ENCODE peak calls at places on chromosomes 1 and 21, in eight cellular contexts. M is kidney, N is retina, P is fibroblast of the aortic adventitia, Y is kidney epithelial cell, I is GM13976, O is immature natural killer cell, J is GM23338. G is an unnamed sample.

GRCh38 chr1:6023346-6023745 is 22.3 kb upstream of the KCNAB2 start:
- DNase-seq in O (no peak), M (no peak), I (no peak), J (no peak), N (no peak), Y (no peak), P (no peak), G (no peak)

GRCh38 chr1:171420810-171421209 is 64.5 kb upstream of the PRRC2C start:
- DNase-seq in Y (no peak), O (no peak), M (no peak), P (no peak), J (peak), I (no peak), N (no peak), G (no peak)

GRCh38 chr1:78678324-78678723 is 28.7 kb downstream of the IFI44 start:
- DNase-seq in J (no peak), M (no peak), O (no peak), P (no peak), Y (no peak), N (no peak), I (no peak), G (no peak)

GRCh38 chr1:156410238-156410637 is 41.2 kb downstream of the RHBG start:
- DNase-seq in J (no peak), P (no peak), Y (no peak), M (no peak), O (no peak), N (no peak), I (no peak), G (no peak)

GRCh38 chr1:50066806-50067205 is 41.9 kb upstream of the ELAVL4 start:
- DNase-seq in M (no peak), I (no peak), O (no peak), N (no peak), J (no peak), P (no peak), Y (no peak), G (no peak)

GRCh38 chr21:32336711-32337110 is 38.1 kb downstream of the MRAP start:
- DNase-seq in Y (no peak), O (no peak), M (no peak), N (no peak), J (no peak), P (no peak), I (no peak), G (no peak)

GRCh38 chr1:115593365-115594259 is 48.2 kb upstream of the VANGL1 start:
- DNase-seq in N (no peak), Y (no peak), P (peak), J (no peak), O (no peak), I (no peak), M (no peak), G (no peak)

GRCh38 chr1:112674440-112674985 is at the start of gene MOV10:
- DNase-seq in I (peak), M (peak), O (peak), P (peak), N (peak), Y (peak), J (peak), G (peak)

GRCh38 chr1:183227963-183228649 is 42.0 kb downstream of the LAMC2 start:
- DNase-seq in I (peak), Y (no peak), P (peak), N (peak), O (no peak), J (peak), M (no peak), G (no peak)

GRCh38 chr1:48803474-48803873 is 26.8 kb upstream of the BEND5 start:
- DNase-seq in Y (no peak), I (no peak), M (no peak), O (no peak), N (no peak), P (no peak), J (no peak), G (no peak)

GRCh38 chr1:229293528-229294204 is 22.8 kb downstream of the RAB4A start:
- DNase-seq in M (no peak), P (no peak), Y (no peak), O (no peak), J (no peak), I (no peak), N (no peak), G (no peak)

GRCh38 chr1:86018311-86018923 is 138.2 kb downstream of the COL24A1 start:
- DNase-seq in P (peak), J (peak), Y (no peak), M (no peak), O (no peak), I (peak), N (peak), G (no peak)

GRCh38 chr1:8384088-8384487 is 66.2 kb downstream of the SLC45A1 start:
- DNase-seq in I (no peak), N (no peak), J (no peak), P (no peak), O (no peak), M (no peak), Y (no peak), G (no peak)

GRCh38 chr1:161189036-161189435 is 9.8 kb downstream of the ADAMTS4 start:
- DNase-seq in N (no peak), O (no peak), M (peak), P (peak), J (no peak), Y (no peak), I (no peak), G (no peak)

GRCh38 chr1:10286244-10286643 is 75.9 kb downstream of the KIF1B start:
- DNase-seq in Y (no peak), N (no peak), O (no peak), J (no peak), M (no peak), P (peak), I (no peak), G (no peak)

GRCh38 chr1:63935148-63935547 is 161.3 kb downstream of the ROR1 start:
- DNase-seq in Y (no peak), P (no peak), O (no peak), M (no peak), N (no peak), J (no peak), I (no peak), G (no peak)

GRCh38 chr1:22884806-22885559 is 87.7 kb downstream of the LACTBL1 start:
- DNase-seq in P (no peak), I (no peak), Y (no peak), N (no peak), M (no peak), J (no peak), O (peak), G (no peak)

GRCh38 chr1:183087001-183087400 is 63.8 kb downstream of the LAMC1 start:
- DNase-seq in O (no peak), P (no peak), Y (no peak), I (no peak), N (no peak), M (no peak), J (no peak), G (no peak)

GRCh38 chr1:30425046-30425445 is 298.3 kb downstream of the MATN1 start:
- DNase-seq in M (no peak), Y (no peak), O (no peak), I (no peak), P (no peak), N (no peak), J (no peak), G (no peak)

GRCh38 chr21:32463367-32463766 is 50.9 kb downstream of the EVA1C start:
- DNase-seq in Y (no peak), I (no peak), N (no peak), M (peak), J (no peak), O (no peak), P (peak), G (no peak)

GRCh38 chr21:25896657-25897056 is 161.9 kb downstream of the GABPA start:
- DNase-seq in N (no peak), J (no peak), O (no peak), I (no peak), M (no peak), P (no peak), Y (no peak), G (no peak)

GRCh38 chr21:37294674-37295073 is 27.5 kb upstream of the VPS26C start:
- DNase-seq in J (no peak), N (no peak), Y (no peak), O (no peak), I (no peak), P (no peak), M (no peak), G (no peak)

GRCh38 chr1:3463013-3463385 is 8.5 kb downstream of the ARHGEF16 start:
- DNase-seq in Y (no peak), O (no peak), I (no peak), M (peak), J (no peak), P (no peak), N (no peak), G (no peak)